ENCODE peak calls at places on chromosomes 2 and 18, in five cellular contexts. S, Z, B, W and D are unnamed samples.

GRCh38 chr2:20955277-20956026 is 88.4 kb downstream of the APOB start:
- DNase-seq in S (no peak), Z (no peak), B (no peak), W (no peak), D (no peak)

GRCh38 chr2:55047677-55048299 is 2.5 kb downstream of the RTN4 start:
- DNase-seq in S (no peak), Z (no peak), B (no peak), W (peak), D (no peak)

GRCh38 chr2:10993001-10993481 is 81.3 kb downstream of the KCNF1 start:
- DNase-seq in S (no peak), Z (peak), B (peak), W (peak), D (no peak)

GRCh38 chr2:155151945-155152344 is 453.4 kb downstream of the KCNJ3 start:
- DNase-seq in S (no peak), Z (no peak), B (no peak), W (no peak), D (no peak)

GRCh38 chr2:101395545-101396351 is 8.4 kb upstream of the CREG2 start:
- DNase-seq in S (no peak), Z (no peak), B (no peak), W (no peak), D (no peak)

GRCh38 chr18:48983793-48984437 is 33.1 kb upstream of the SMAD7 start:
- DNase-seq in S (no peak), Z (no peak), B (no peak), W (no peak), D (no peak)

GRCh38 chr2:60550151-60550983 is 3.1 kb downstream of the BCL11A start:
- DNase-seq in S (peak), Z (peak), B (peak), W (peak), D (peak)

GRCh38 chr2:74206180-74206688 is 7.8 kb downstream of the MTHFD2 start:
- DNase-seq in S (no peak), Z (peak), B (no peak), W (peak), D (no peak)

GRCh38 chr2:209321076-209321475 is 102.8 kb upstream of the MAP2 start:
- DNase-seq in S (no peak), Z (no peak), B (no peak), W (no peak), D (peak)

GRCh38 chr18:47754311-47755101 is 176.0 kb downstream of the SMAD2 start:
- DNase-seq in S (peak), Z (peak), B (peak), W (no peak), D (no peak)

GRCh38 chr2:19368760-19369159 is 10.3 kb upstream of the OSR1 start:
- DNase-seq in S (no peak), Z (no peak), B (no peak), W (no peak), D (no peak)

GRCh38 chr2:80086831-80087230 is 217.7 kb downstream of the LRRTM1 start:
- DNase-seq in S (no peak), Z (no peak), B (peak), W (peak), D (no peak)

GRCh38 chr2:230537531-230537976 is 121.6 kb downstream of the SP100 start:
- DNase-seq in S (no peak), Z (no peak), B (no peak), W (no peak), D (no peak)

GRCh38 chr2:165328272-165328671 is 89.1 kb downstream of the SCN2A start:
- DNase-seq in S (no peak), Z (no peak), B (peak), W (no peak), D (no peak)

GRCh38 chr18:62999921-63000320 is 284.6 kb downstream of the PHLPP1 start:
- DNase-seq in S (no peak), Z (no peak), B (no peak), W (no peak), D (no peak)

GRCh38 chr18:2641638-2642037 is 13.9 kb upstream of the SMCHD1 start:
- DNase-seq in S (no peak), Z (no peak), B (no peak), W (no peak), D (no peak)

GRCh38 chr2:43889416-43889815 is 50.6 kb downstream of the ABCG8 start:
- DNase-seq in S (no peak), Z (no peak), B (no peak), W (no peak), D (no peak)

GRCh38 chr18:55998071-55998522 is 410.1 kb upstream of the TCF4 start:
- DNase-seq in S (no peak), Z (no peak), B (peak), W (peak), D (no peak)

GRCh38 chr2:136067465-136067864 is 50.5 kb downstream of the CXCR4 start:
- DNase-seq in S (no peak), Z (no peak), B (no peak), W (no peak), D (no peak)

GRCh38 chr2:112008910-112009485 is 46.1 kb upstream of the TMEM87B start:
- DNase-seq in S (no peak), Z (no peak), B (no peak), W (no peak), D (no peak)

GRCh38 chr2:191680639-191681038 is 2.7 kb downstream of the NABP1 start:
- DNase-seq in S (no peak), Z (no peak), B (no peak), W (no peak), D (no peak)
- H3K4me3 ChIP-seq in S (no peak), Z (no peak), B (no peak), W (peak), D (peak)

GRCh38 chr2:33671198-33671597 is 72.1 kb upstream of the FAM98A start:
- DNase-seq in S (no peak), Z (no peak), B (no peak), W (no peak), D (no peak)

GRCh38 chr2:33672896-33673295 is 73.8 kb upstream of the FAM98A start:
- DNase-seq in S (no peak), Z (no peak), B (no peak), W (no peak), D (no peak)

GRCh38 chr2:33672389-33672788 is 73.3 kb upstream of the FAM98A start:
- DNase-seq in S (no peak), Z (no peak), B (no peak), W (no peak), D (no peak)

GRCh38 chr2:33673937-33674336 is 74.8 kb upstream of the FAM98A start:
- DNase-seq in S (no peak), Z (no peak), B (peak), W (peak), D (no peak)

DNA sequence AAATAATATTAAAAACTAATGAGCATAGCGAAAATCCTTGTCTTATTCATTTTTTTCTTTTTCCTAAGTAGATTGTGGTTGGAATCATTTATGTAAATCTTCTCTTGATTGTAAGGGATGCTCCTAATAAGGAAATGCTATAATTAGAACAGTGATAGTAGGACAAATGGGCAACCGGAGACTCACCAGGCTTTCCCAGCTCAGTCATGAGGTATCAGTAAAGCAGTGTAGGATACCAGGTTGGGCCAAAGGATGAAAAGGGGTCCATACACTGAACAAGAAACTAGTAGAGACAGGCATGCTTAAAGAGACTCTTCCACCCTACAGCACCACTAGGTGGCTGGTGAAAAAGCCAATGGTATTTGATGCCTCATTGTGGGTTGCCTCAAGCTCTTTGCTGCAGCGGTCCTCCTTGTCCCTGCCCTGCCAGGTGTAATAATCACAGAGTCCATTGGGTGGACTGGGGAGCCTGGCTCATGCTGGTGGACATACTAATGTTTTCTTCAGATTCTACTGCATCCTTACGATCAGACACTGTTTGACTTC is 71.4 kb upstream of the FAM98A start:
- DNase-seq in S (no peak), Z (no peak), B (peak), W (no peak), D (no peak)
- TF ChIP-seq CTCF in S (no peak), Z (no peak), B (peak), W (no peak), D (peak)

DNA sequence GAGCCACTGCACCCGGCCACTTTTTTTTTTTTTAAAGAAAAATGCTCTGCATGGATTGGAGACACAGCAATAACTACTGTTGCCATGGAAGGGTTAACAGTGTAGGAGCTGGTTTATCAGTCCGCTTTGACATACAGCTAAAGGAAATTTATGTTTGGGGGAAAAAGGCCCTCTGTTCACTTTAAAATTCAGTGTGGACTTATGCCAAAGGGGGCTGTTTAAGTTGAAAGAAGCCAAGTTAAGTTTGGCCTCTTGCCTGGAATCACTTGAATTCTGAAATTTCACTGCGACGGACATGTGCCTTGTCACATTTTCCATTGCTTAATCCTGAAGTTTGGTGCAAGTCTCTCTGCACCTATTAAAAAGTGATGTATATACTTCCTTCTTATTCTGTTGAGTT is 3.1 kb downstream of the KCNE4 start:
- DNase-seq in S (no peak), Z (no peak), B (no peak), W (peak), D (no peak)
- H3K4me3 ChIP-seq in S (no peak), Z (no peak), B (no peak), W (peak), D (no peak)

DNA sequence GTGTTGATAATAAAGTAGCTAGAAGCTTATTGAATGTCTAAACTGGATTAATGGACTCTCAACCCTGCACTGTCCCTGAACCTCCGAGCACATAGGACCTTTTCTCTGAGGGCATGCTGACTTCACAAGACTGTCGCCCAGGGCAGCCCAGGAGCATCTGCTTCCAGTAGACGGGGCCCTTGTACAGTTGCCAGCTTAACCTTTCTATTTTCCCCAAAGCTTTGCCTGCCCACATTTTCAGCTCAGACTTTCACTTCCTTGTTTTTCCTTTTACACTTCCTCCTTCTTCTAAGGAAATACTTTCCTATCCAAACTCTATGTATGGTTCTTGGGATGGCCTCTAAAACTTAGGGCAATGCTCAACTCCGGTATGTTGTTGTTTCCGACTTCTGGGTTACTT is 1.3 kb downstream of the VWA3B start:
- DNase-seq in S (peak), Z (peak), B (no peak), W (no peak), D (no peak)
- TF ChIP-seq CTCF in S (no peak), Z (no peak), B (no peak), W (no peak), D (no peak)

GRCh38 chr2:219510512-219511135 is 3.7 kb upstream of the ASIC4 start:
- DNase-seq in S (no peak), Z (no peak), B (peak), W (no peak), D (no peak)

GRCh38 chr2:219508933-219509779 is 5.1 kb upstream of the ASIC4 start:
- DNase-seq in S (no peak), Z (no peak), B (peak), W (no peak), D (no peak)

GRCh38 chr2:219508444-219508734 is 5.9 kb upstream of the ASIC4 start:
- DNase-seq in S (no peak), Z (no peak), B (no peak), W (no peak), D (no peak)

GRCh38 chr2:219511547-219512325 is 2.5 kb upstream of the ASIC4 start:
- DNase-seq in S (no peak), Z (no peak), B (peak), W (no peak), D (no peak)

DNA sequence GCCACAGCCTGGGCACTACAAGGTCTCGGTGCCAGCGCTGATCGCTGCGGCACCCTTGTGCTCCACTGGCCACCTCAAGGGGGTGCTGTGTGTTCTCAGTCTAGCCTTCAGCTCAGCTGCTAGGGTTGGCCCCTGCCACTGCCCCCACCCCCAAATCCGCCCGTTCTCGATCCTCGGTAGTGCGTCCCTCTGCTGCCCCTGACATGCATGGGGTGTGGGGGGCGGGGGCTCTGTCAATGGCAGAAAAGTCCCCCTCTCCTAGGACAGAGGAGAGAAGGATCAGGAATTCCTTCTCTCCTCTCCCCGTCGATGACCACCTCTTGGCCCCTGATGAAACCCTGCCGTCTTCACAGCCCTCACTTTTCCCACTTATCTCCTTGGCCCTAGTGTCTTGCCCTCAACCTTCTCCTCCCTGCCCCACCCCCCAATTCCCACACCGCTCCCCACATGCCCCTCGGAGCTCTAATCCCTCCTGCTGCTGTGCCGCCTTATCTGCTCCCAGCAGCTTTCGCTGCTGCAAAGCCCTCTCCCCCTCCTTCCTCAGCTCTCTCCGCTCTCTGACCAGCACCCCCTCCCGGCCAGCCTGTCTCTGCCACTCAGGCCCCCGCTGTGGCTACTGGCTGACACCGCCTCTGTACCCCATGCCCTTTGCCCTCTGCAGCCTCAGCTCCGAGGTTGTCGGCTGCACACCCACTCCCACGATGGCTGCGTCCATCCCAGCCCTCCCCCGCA is 4.3 kb upstream of the ASIC4 start:
- DNase-seq in S (peak), Z (peak), B (peak), W (peak), D (no peak)
- H3K4me3 ChIP-seq in S (no peak), Z (no peak), B (peak), W (peak), D (no peak)